ENCODE peak calls at places on chromosomes 3 and 15, in nine cellular contexts. V is heart right ventricle; X is CD8-positive, alpha-beta T cell; Y is aorta; O is colonic mucosa; U is GM23338; W is transverse colon; R is hepatocyte; B is cardiac muscle cell. H is an unnamed sample. For H3K36me3, the result is how much of the 10 kb centered on the place peaks cover.

GRCh38 chr15:29074045-29074444 is 188.3 kb downstream of the APBA2 start:
- DNase-seq in V (no peak), X (no peak), Y (no peak), O (no peak), U (no peak), W (no peak), R (no peak), B (no peak), H (no peak)

GRCh38 chr3:115470254-115470653 is 153.1 kb upstream of the GAP43 start:
- DNase-seq in V (no peak), X (no peak), Y (no peak), O (no peak), U (no peak), W (no peak), R (no peak), B (no peak), H (no peak)

GRCh38 chr3:4999626-5000184 is 20.5 kb downstream of the BHLHE40 start:
- DNase-seq in V (no peak), X (no peak), Y (no peak), O (no peak), U (no peak), W (no peak), R (no peak), B (no peak), H (no peak)

GRCh38 chr3:127488141-127488672 is 102.3 kb downstream of the TPRA1 start:
- DNase-seq in V (no peak), X (peak), Y (no peak), O (peak), U (no peak), W (no peak), R (no peak), B (no peak), H (no peak)

GRCh38 chr3:194133661-194134230 is 2.2 kb upstream of the HES1 start:
- DNase-seq in V (peak), X (no peak), Y (peak), O (peak), U (peak), W (peak), R (peak), B (peak), H (peak)

GRCh38 chr3:113890256-113890900 is 51.8 kb downstream of the GRAMD1C start:
- DNase-seq in V (no peak), X (no peak), Y (no peak), O (peak), U (peak), W (peak), R (peak), B (no peak), H (no peak)

GRCh38 chr3:53921296-53921695 is 29.6 kb upstream of the SELENOK start:
- DNase-seq in V (no peak), X (no peak), Y (no peak), O (no peak), U (peak), W (no peak), R (no peak), B (no peak), H (peak)

GRCh38 chr3:128469584-128469983 is 2.9 kb upstream of the DNAJB8 start:
- DNase-seq in V (no peak), X (no peak), Y (no peak), O (no peak), U (no peak), W (no peak), R (no peak), B (no peak), H (no peak)

GRCh38 chr3:119831941-119832371 is 50.1 kb downstream of the NR1I2 start:
- DNase-seq in V (no peak), X (no peak), Y (no peak), O (no peak), U (no peak), W (no peak), R (no peak), B (no peak), H (peak)

GRCh38 chr15:90306560-90306959 is 41.1 kb downstream of the NGRN start:
- DNase-seq in V (no peak), X (no peak), Y (no peak), O (no peak), U (no peak), W (no peak), R (no peak), B (no peak), H (no peak)

GRCh38 chr15:80665151-80665550 is 30.0 kb upstream of the ABHD17C start:
- DNase-seq in V (no peak), X (no peak), Y (no peak), O (no peak), U (no peak), W (no peak), R (no peak), B (no peak), H (no peak)

GRCh38 chr15:99613481-99613880 is 47.7 kb downstream of the MEF2A start:
- DNase-seq in V (no peak), X (no peak), Y (no peak), O (no peak), U (no peak), W (no peak), R (no peak), B (peak), H (no peak)

GRCh38 chr3:126859415-126860246 is 123.3 kb upstream of the PLXNA1 start:
- DNase-seq in V (no peak), X (peak), Y (no peak), O (no peak), U (no peak), W (no peak), R (no peak), B (no peak), H (no peak)

GRCh38 chr3:111128884-111129283 is 57.3 kb downstream of the NECTIN3 start:
- DNase-seq in V (no peak), X (no peak), Y (no peak), O (no peak), U (peak), W (no peak), R (no peak), B (no peak), H (no peak)

GRCh38 chr3:151568095-151568685 is 107.3 kb upstream of the IGSF10 start:
- DNase-seq in V (no peak), X (no peak), Y (no peak), O (no peak), U (no peak), W (no peak), R (no peak), B (no peak), H (no peak)

GRCh38 chr15:86183765-86184491 is 104.3 kb downstream of the AGBL1 start:
- DNase-seq in V (no peak), X (no peak), Y (no peak), O (no peak), U (no peak), W (no peak), R (no peak), B (no peak), H (peak)

GRCh38 chr3:186067360-186068242 is 41.3 kb downstream of the ETV5 start:
- DNase-seq in V (no peak), X (no peak), Y (no peak), O (no peak), U (no peak), W (no peak), R (no peak), B (no peak), H (no peak)

GRCh38 chr15:89514596-89515406 is 18.4 kb upstream of the RHCG start:
- DNase-seq in V (no peak), X (peak), Y (no peak), O (no peak), U (no peak), W (no peak), R (no peak), B (no peak), H (no peak)

GRCh38 chr15:101250931-101251829 is 668 bp downstream of the CHSY1 start:
- DNase-seq in V (peak), X (no peak), Y (no peak), O (peak), U (peak), W (no peak), R (peak), B (peak), H (peak)

GRCh38 chr3:133230191-133230590 is 169.7 kb upstream of the BFSP2 start:
- DNase-seq in V (no peak), X (no peak), Y (no peak), O (no peak), U (no peak), W (no peak), R (no peak), B (no peak), H (no peak)

GRCh38 chr3:195908439-195909293 is at the start of gene TNK2:
- DNase-seq in V (peak), X (peak), Y (no peak), O (peak), U (peak), W (peak), R (peak), B (peak), H (no peak)

GRCh38 chr3:72818092-72818721 is 30.0 kb downstream of the SHQ1 start:
- DNase-seq in V (no peak), X (no peak), Y (no peak), O (no peak), U (no peak), W (no peak), R (peak), B (peak), H (peak)

GRCh38 chr3:106624154-106624553 is 753.1 kb upstream of the CCDC54 start:
- DNase-seq in V (no peak), X (no peak), Y (no peak), O (no peak), U (no peak), W (no peak), R (no peak), B (no peak), H (no peak)

GRCh38 chr3:106631378-106632083 is 745.7 kb upstream of the CCDC54 start:
- DNase-seq in V (no peak), X (no peak), Y (no peak), O (no peak), U (no peak), W (no peak), R (no peak), B (no peak), H (no peak)

GRCh38 chr3:106629215-106629832 is 747.9 kb upstream of the CCDC54 start:
- DNase-seq in V (no peak), X (no peak), Y (no peak), O (no peak), U (no peak), W (no peak), R (no peak), B (no peak), H (no peak)

GRCh38 chr3:106628407-106628806 is 748.8 kb upstream of the CCDC54 start:
- DNase-seq in V (no peak), X (no peak), Y (no peak), O (no peak), U (no peak), W (no peak), R (peak), B (no peak), H (no peak)
- H3K27ac ChIP-seq in V (no peak), X (no peak), Y (no peak), O (no peak), U (no peak), W (no peak), R (peak), B (no peak), H (no peak)

DNA sequence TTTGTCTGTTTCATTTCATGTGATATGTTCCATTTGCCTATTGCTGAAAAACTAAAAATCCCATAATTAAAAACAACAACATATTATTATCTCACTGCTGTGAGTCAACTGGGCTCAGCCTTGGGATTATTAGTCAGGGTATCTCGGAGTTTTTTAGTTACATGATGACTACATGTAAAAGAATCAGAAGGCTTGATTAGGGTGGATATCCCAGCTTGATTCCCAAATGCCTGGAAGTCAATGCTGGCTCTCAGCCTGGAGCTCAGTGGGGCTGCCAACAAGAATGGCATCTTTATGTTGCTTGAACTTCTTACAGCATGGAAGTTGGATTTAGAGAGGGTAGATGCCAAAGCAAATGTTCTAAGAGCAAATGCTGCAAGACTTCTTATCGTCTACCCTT is 278.6 kb downstream of the PLOD2 start:
- DNase-seq in V (no peak), X (no peak), Y (no peak), O (no peak), U (no peak), W (no peak), R (no peak), B (no peak), H (no peak)
- H3K4me3 ChIP-seq in V (no peak), X (no peak), Y (no peak), O (no peak), U (no peak), W (no peak), R (no peak), B (no peak), H (no peak)

GRCh38 chr3:123688241-123688747 is 103.4 kb upstream of the HACD2 start:
- DNase-seq in V (no peak), X (no peak), Y (peak), O (no peak), U (no peak), W (no peak), R (no peak), B (no peak), H (peak)
- H3K36me3 ChIP-seq in V (under half), X (under half), Y (under half), O (under half), U (under half), W (under half), R (under half), B (under half), H (under half)

DNA sequence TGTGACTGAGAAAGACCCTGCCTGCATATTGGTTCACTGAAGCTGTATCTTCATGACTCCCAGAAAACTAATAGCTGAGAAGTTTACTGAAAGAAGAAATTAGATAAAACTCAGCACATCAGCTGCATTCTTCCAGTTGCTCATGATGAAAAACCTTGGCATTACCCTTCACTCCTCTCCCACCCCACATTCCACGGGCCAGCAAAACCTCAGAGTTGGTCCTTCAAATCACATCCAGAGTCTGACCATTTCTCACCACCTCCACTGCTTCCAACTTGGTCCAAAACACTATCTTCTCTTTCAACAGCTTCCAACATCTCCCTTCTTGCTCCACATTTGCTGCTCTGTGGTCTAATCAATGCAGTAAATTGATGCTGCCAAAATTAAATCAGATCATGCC is 97.1 kb downstream of the CD47 start:
- DNase-seq in V (no peak), X (no peak), Y (no peak), O (no peak), U (no peak), W (no peak), R (no peak), B (no peak), H (no peak)
- H3K27ac ChIP-seq in V (no peak), X (no peak), Y (no peak), O (no peak), U (no peak), W (no peak), R (peak), B (no peak), H (no peak)

GRCh38 chr15:67070150-67070549 is 4.7 kb downstream of the SMAD3 start:
- DNase-seq in V (no peak), X (no peak), Y (no peak), O (no peak), U (no peak), W (no peak), R (no peak), B (no peak), H (no peak)
- H3K4me3 ChIP-seq in V (no peak), X (no peak), Y (no peak), O (no peak), U (no peak), W (no peak), R (no peak), B (no peak), H (no peak)